ENCODE peak calls at places on chromosomes 6 and 20, in eight cellular contexts. W, K, Q, B, U, S, T and L are unnamed samples.

GRCh38 chr6:100465701-100466409 is 1.1 kb upstream of the SIM1 start:
- DNase-seq in W (no peak), K (peak), Q (no peak), B (no peak), U (no peak), S (no peak), T (no peak), L (no peak)

GRCh38 chr20:10040070-10040970 is 5.5 kb downstream of the ANKEF1 start:
- DNase-seq in W (no peak), K (no peak), Q (no peak), B (peak), U (peak), S (no peak), T (no peak), L (no peak)

GRCh38 chr6:112237644-112238043 is 16.7 kb downstream of the LAMA4 start:
- DNase-seq in W (no peak), K (no peak), Q (no peak), B (peak), U (peak), S (no peak), T (no peak), L (no peak)

GRCh38 chr20:59646487-59646886 is 42.1 kb downstream of the PHACTR3 start:
- DNase-seq in W (no peak), K (no peak), Q (no peak), B (no peak), U (no peak), S (no peak), T (no peak), L (no peak)

GRCh38 chr6:76438768-76439167 is 366.3 kb upstream of the IMPG1 start:
- DNase-seq in W (no peak), K (no peak), Q (no peak), B (no peak), U (no peak), S (no peak), T (no peak), L (no peak)

GRCh38 chr6:56953597-56954388 is 1.1 kb upstream of the BEND6 start:
- DNase-seq in W (no peak), K (no peak), Q (no peak), B (no peak), U (peak), S (no peak), T (no peak), L (no peak)

GRCh38 chr6:26032387-26033131 is 54.7 kb upstream of the HFE start:
- DNase-seq in W (peak), K (peak), Q (no peak), B (peak), U (peak), S (no peak), T (no peak), L (no peak)

GRCh38 chr6:155077331-155077730 is 82.2 kb downstream of the TIAM2 start:
- DNase-seq in W (no peak), K (no peak), Q (no peak), B (no peak), U (peak), S (no peak), T (no peak), L (no peak)

GRCh38 chr20:1328680-1329330 is at the start of gene SDCBP2:
- DNase-seq in W (no peak), K (no peak), Q (no peak), B (no peak), U (no peak), S (no peak), T (no peak), L (no peak)

GRCh38 chr6:149250982-149251381 is 66.5 kb upstream of the TAB2 start:
- DNase-seq in W (no peak), K (no peak), Q (no peak), B (no peak), U (no peak), S (no peak), T (no peak), L (no peak)

GRCh38 chr6:148873154-148873553 is 126.3 kb downstream of the UST start:
- DNase-seq in W (no peak), K (no peak), Q (no peak), B (no peak), U (no peak), S (no peak), T (no peak), L (no peak)

GRCh38 chr20:47696856-47697255 is 88.4 kb downstream of the SULF2 start:
- DNase-seq in W (no peak), K (no peak), Q (no peak), B (no peak), U (no peak), S (no peak), T (no peak), L (no peak)

GRCh38 chr20:7742479-7742878 is 197.8 kb downstream of the HAO1 start:
- DNase-seq in W (no peak), K (no peak), Q (no peak), B (peak), U (peak), S (no peak), T (no peak), L (no peak)

GRCh38 chr20:2131366-2131765 is 29.7 kb downstream of the STK35 start:
- DNase-seq in W (no peak), K (no peak), Q (no peak), B (peak), U (no peak), S (no peak), T (no peak), L (no peak)

GRCh38 chr6:131532476-131533108 is 40.4 kb upstream of the ARG1 start:
- DNase-seq in W (no peak), K (no peak), Q (no peak), B (no peak), U (no peak), S (peak), T (no peak), L (no peak)

GRCh38 chr6:46751658-46752057 is 4.9 kb downstream of the ANKRD66 start:
- DNase-seq in W (no peak), K (no peak), Q (no peak), B (no peak), U (no peak), S (no peak), T (no peak), L (no peak)

GRCh38 chr6:20931093-20931492 is 396.8 kb downstream of the CDKAL1 start:
- DNase-seq in W (no peak), K (no peak), Q (no peak), B (no peak), U (no peak), S (no peak), T (no peak), L (no peak)

GRCh38 chr20:58740356-58741308 is 48.0 kb downstream of the NPEPL1 start:
- DNase-seq in W (no peak), K (no peak), Q (no peak), B (no peak), U (no peak), S (no peak), T (no peak), L (no peak)

GRCh38 chr6:112282217-112282616 is 27.9 kb upstream of the LAMA4 start:
- DNase-seq in W (no peak), K (no peak), Q (no peak), B (peak), U (peak), S (no peak), T (no peak), L (no peak)

GRCh38 chr6:139990865-139991264 is 616.4 kb upstream of the CITED2 start:
- DNase-seq in W (no peak), K (no peak), Q (no peak), B (no peak), U (peak), S (no peak), T (no peak), L (no peak)

GRCh38 chr6:31128093-31128676 is 7.9 kb upstream of the CDSN start:
- DNase-seq in W (peak), K (peak), Q (peak), B (peak), U (peak), S (peak), T (peak), L (peak)

GRCh38 chr6:104548297-104548696 is 311.4 kb downstream of the HACE1 start:
- DNase-seq in W (no peak), K (no peak), Q (no peak), B (no peak), U (no peak), S (no peak), T (no peak), L (no peak)

GRCh38 chr20:31505903-31506302 is 8.3 kb upstream of the HM13 start:
- DNase-seq in W (no peak), K (no peak), Q (no peak), B (peak), U (peak), S (no peak), T (no peak), L (no peak)

GRCh38 chr20:9374068-9374467 is 140.3 kb upstream of the LAMP5 start:
- DNase-seq in W (no peak), K (no peak), Q (no peak), B (no peak), U (peak), S (no peak), T (no peak), L (no peak)

GRCh38 chr6:89952696-89953095 is 58.4 kb downstream of the GJA10 start:
- DNase-seq in W (peak), K (no peak), Q (peak), B (peak), U (peak), S (no peak), T (peak), L (peak)